ENCODE peak calls at places on chromosomes 5 and 9, in four cellular contexts. I is nephron progenitor cell, Y is type B pancreatic cell, A is neural crest cell. D is an unnamed sample.

GRCh38 chr5:15598294-15598902 is 98.4 kb downstream of the FBXL7 start:
- DNase-seq in I (peak; percentile 18), Y (no peak), A (peak; percentile 14), D (no peak)

GRCh38 chr5:58582004-58582403 is 871 bp upstream of the RAB3C start:
- DNase-seq in I (peak; percentile 59), Y (no peak), A (peak; percentile 25), D (peak; percentile 22)

GRCh38 chr9:91395553-91396470 is 27.8 kb downstream of the NFIL3 start:
- DNase-seq in I (no peak), Y (no peak), A (no peak), D (no peak)

GRCh38 chr5:128035689-128036088 is 47.9 kb upstream of the SLC12A2 start:
- DNase-seq in I (peak; percentile 69), Y (no peak), A (no peak), D (no peak)

GRCh38 chr9:97632406-97632991 is 669 bp downstream of the TSTD2 start:
- DNase-seq in I (peak; percentile 46), Y (no peak), A (peak; percentile 50), D (peak; percentile 14)

GRCh38 chr5:112923988-112924387 is 2.0 kb upstream of the REEP5 start:
- DNase-seq in I (no peak), Y (no peak), A (no peak), D (no peak)

GRCh38 chr5:94481059-94481458 is 137.3 kb downstream of the KIAA0825 start:
- DNase-seq in I (no peak), Y (no peak), A (no peak), D (no peak)

GRCh38 chr5:135335031-135335828 is 63.8 kb downstream of the MACROH2A1 start:
- DNase-seq in I (no peak), Y (no peak), A (no peak), D (no peak)

GRCh38 chr5:67337751-67338150 is 141.2 kb upstream of the CD180 start:
- DNase-seq in I (no peak), Y (no peak), A (no peak), D (no peak)

GRCh38 chr9:137506702-137507171 is 43.5 kb downstream of the PNPLA7 start:
- DNase-seq in I (no peak), Y (no peak), A (no peak), D (no peak)

GRCh38 chr9:93958121-93958874 is 3.1 kb upstream of the BARX1 start:
- DNase-seq in I (peak; percentile 69), Y (no peak), A (no peak), D (no peak)

GRCh38 chr5:157539623-157540022 is 36.0 kb downstream of the ADAM19 start:
- DNase-seq in I (no peak), Y (no peak), A (no peak), D (no peak)

GRCh38 chr9:120387257-120387999 is 192.5 kb downstream of the CDK5RAP2 start:
- DNase-seq in I (no peak), Y (no peak), A (no peak), D (no peak)

GRCh38 chr5:150219142-150219541 is 29.3 kb downstream of the SLC6A7 start:
- DNase-seq in I (no peak), Y (no peak), A (no peak), D (no peak)

GRCh38 chr5:50623666-50624065 is 42.8 kb upstream of the PARP8 start:
- DNase-seq in I (no peak), Y (no peak), A (no peak), D (no peak)

GRCh38 chr5:115898656-115899055 is 56.9 kb downstream of the AP3S1 start:
- DNase-seq in I (no peak), Y (no peak), A (no peak), D (no peak)

GRCh38 chr5:124754206-124754927 is 7.9 kb upstream of the ZNF608 start:
- DNase-seq in I (no peak), Y (no peak), A (no peak), D (no peak)

GRCh38 chr9:110029422-110029814 is 178.5 kb downstream of the C9orf152 start:
- DNase-seq in I (no peak), Y (no peak), A (no peak), D (no peak)

GRCh38 chr5:170393958-170394357 is 4.8 kb upstream of the KCNMB1 start:
- DNase-seq in I (no peak), Y (no peak), A (no peak), D (no peak)

GRCh38 chr5:10588779-10589447 is 25.0 kb downstream of the ANKRD33B start:
- DNase-seq in I (no peak), Y (peak; percentile 37), A (no peak), D (no peak)

GRCh38 chr5:172800088-172800551 is 29.1 kb upstream of the DUSP1 start:
- DNase-seq in I (no peak), Y (no peak), A (no peak), D (no peak)

GRCh38 chr5:142364251-142365145 is 39.7 kb upstream of the SPRY4 start:
- DNase-seq in I (peak; percentile 56), Y (no peak), A (no peak), D (no peak)

GRCh38 chr5:119483155-119483554 is 30.9 kb downstream of the HSD17B4 start:
- DNase-seq in I (no peak), Y (no peak), A (no peak), D (no peak)

GRCh38 chr5:113115956-113116355 is 139.4 kb downstream of the DCP2 start:
- DNase-seq in I (no peak), Y (no peak), A (no peak), D (no peak)

GRCh38 chr5:160421625-160422258 is at the start of gene PTTG1:
- DNase-seq in I (peak; percentile 98), Y (peak; percentile 93), A (peak; percentile 95), D (peak; percentile 86)

GRCh38 chr5:19531374-19531952 is 456.5 kb downstream of the CDH18 start:
- DNase-seq in I (no peak), Y (no peak), A (no peak), D (no peak)

GRCh38 chr9:124457887-124458431 is 7.7 kb downstream of the ADGRD2 start:
- DNase-seq in I (no peak), Y (no peak), A (no peak), D (no peak)

GRCh38 chr5:134592141-134592746 is 40.4 kb downstream of the SAR1B start:
- DNase-seq in I (no peak), Y (peak; percentile 53), A (no peak), D (no peak)

GRCh38 chr9:135123735-135124134 is 36.3 kb downstream of the OLFM1 start:
- DNase-seq in I (no peak), Y (no peak), A (no peak), D (no peak)

GRCh38 chr9:5633243-5633642 is 4.3 kb downstream of the RIC1 start:
- DNase-seq in I (no peak), Y (no peak), A (no peak), D (no peak)

GRCh38 chr5:144230806-144231205 is 60.1 kb downstream of the KCTD16 start:
- DNase-seq in I (no peak), Y (no peak), A (no peak), D (no peak)

GRCh38 chr5:33166522-33166921 is 274.2 kb upstream of the TARS1 start:
- DNase-seq in I (no peak), Y (no peak), A (no peak), D (no peak)

GRCh38 chr9:87198716-87199115 is 251.4 kb upstream of the GAS1 start:
- DNase-seq in I (no peak), Y (no peak), A (no peak), D (no peak)

GRCh38 chr9:95458666-95459065 is 58.1 kb downstream of the PTCH1 start:
- DNase-seq in I (no peak), Y (no peak), A (no peak), D (no peak)

GRCh38 chr9:90300901-90301688 is 341.5 kb downstream of the DIRAS2 start:
- DNase-seq in I (no peak), Y (no peak), A (no peak), D (no peak)

DNA sequence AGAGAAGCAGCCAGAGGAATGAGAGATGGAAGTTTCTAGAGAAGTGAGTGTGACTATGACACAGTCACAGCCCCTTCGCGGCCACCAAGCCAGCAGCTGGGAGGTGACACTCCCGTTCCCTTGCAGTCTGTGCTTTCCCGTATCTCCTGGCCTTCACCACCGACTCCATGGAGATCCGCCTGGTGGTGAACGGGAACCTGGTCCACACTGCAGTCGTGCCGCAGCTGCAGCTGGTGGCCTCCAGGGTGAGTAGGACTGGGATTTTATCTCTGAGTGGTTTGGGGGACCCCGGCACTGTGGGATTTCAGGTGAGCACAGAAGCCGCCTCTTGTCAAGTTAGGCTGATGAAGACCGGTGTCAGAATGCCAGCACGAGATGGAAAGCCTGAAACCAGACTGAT is 12.1 kb upstream of the SLC2A8 start:
- DNase-seq in I (no peak), Y (no peak), A (no peak), D (no peak)
- TF ChIP-seq CTCF in I (no peak), Y (peak; percentile 26), A (no peak), D (no peak)

GRCh38 chr9:21668504-21668903 is 133.9 kb upstream of the MTAP start:
- DNase-seq in I (no peak), Y (no peak), A (no peak), D (no peak)
- TF ChIP-seq CTCF in I (no peak), Y (no peak), A (no peak), D (no peak)

DNA sequence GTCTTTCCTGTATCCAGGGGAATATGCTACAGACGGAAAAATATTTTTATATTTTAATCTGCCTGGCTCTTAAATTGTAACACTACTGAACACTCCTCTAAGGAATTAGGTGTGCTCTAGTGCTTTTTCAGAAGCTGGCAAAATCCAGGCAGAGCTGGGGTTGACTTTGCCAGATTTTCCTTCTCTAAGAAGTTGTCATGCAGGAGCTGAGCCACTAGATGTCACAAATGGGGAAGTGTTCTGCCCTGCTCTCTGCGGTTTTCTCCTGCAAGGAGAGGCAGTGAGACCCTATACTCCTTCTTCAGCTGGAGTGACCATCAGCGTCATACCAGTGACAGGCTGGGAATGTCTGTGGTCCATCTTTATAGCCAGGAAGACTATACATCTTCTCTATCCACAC is 112.5 kb downstream of the HAPLN1 start:
- DNase-seq in I (peak; percentile 58), Y (no peak), A (peak; percentile 51), D (peak; percentile 26)
- TF ChIP-seq CTCF in I (peak; percentile 66), Y (peak; percentile 73), A (peak; percentile 65), D (peak; percentile 68)

DNA sequence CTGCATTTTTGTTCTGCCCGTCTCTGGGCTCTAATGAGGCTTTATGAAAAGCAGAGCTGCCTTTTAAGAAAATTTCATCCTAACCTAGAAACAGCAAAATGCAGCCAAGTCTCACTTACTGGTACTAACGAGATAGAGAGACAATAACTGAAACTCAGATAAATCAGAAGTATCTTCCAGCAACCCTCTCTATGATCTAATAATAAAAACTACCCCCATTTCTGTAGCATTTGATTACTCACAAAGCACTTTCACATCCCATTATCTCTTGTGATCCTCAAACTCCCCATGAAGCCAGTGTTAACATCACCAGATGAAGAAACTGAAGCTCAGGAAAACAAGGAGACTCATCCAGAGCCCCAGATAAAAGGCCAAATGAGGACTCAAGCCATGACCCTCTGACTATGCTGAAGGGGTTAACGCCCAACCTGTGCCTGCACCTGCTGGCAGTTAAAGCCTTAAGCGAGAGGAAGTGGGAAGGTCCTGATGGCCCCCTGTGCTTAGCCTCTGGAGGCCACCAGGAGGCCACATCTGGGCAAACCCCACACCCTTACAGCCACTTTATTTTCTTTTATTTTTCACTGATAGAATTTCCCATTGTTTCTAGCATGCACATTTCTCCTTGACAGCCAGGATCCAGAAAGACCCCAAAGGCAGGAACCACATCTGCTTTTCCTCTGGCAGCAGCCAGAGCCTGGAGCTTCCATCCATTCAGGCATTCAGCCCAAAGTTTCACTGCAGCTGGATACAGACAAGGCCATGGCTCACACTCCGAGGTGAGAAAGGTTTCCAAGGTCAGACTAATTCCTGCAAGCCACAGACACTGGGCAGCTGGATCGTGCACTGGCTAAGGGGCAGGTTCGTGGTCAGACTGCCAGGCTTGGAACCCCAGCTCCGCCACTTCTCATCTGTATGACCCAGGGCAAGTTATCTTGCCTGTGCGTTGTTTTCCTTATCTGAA is 37.2 kb downstream of the SPOCK1 start:
- DNase-seq in I (no peak), Y (no peak), A (no peak), D (no peak)
- TF ChIP-seq CTCF in I (no peak), Y (peak; percentile 51), A (no peak), D (peak; percentile 32)

D was measured in progenitor cell of endocrine pancreas.